ENCODE peak calls at places on chromosomes 6 and 20, in six cellular contexts. V, K, N, X, I and G are unnamed samples.

GRCh38 chr20:24379116-24379927 is 90.1 kb upstream of the SYNDIG1 start:
- DNase-seq in V (no peak), K (peak; percentile 55), N (no peak), X (peak; percentile 2), I (no peak), G (peak; percentile 20)

GRCh38 chr6:34656378-34657036 is 40.1 kb downstream of the ILRUN start:
- DNase-seq in V (peak; percentile 25), K (peak; percentile 82), N (no peak), X (peak; percentile 61), I (peak; percentile 23), G (no peak)

GRCh38 chr20:37397076-37397953 is 51.4 kb downstream of the SRC start:
- DNase-seq in V (no peak), K (peak; percentile 39), N (no peak), X (no peak), I (no peak), G (no peak)

GRCh38 chr6:169890901-169891300 is 139.5 kb downstream of the ERMARD start:
- DNase-seq in V (no peak), K (no peak), N (no peak), X (no peak), I (no peak), G (no peak)

GRCh38 chr6:44831002-44831610 is 443.6 kb downstream of the CDC5L start:
- DNase-seq in V (no peak), K (peak; percentile 49), N (no peak), X (no peak), I (no peak), G (no peak)

GRCh38 chr6:107728564-107728897 is 95.6 kb downstream of the SCML4 start:
- DNase-seq in V (no peak), K (no peak), N (no peak), X (no peak), I (no peak), G (no peak)

GRCh38 chr6:106572875-106573575 is 56.3 kb downstream of the RTN4IP1 start:
- DNase-seq in V (no peak), K (no peak), N (no peak), X (no peak), I (no peak), G (no peak)

GRCh38 chr20:53021934-53022333 is 49.8 kb downstream of the TSHZ2 start:
- DNase-seq in V (peak; percentile 27), K (peak; percentile 79), N (no peak), X (no peak), I (no peak), G (no peak)

GRCh38 chr6:130381459-130382380 is 15.9 kb downstream of the TMEM200A start:
- DNase-seq in V (peak; percentile 67), K (no peak), N (no peak), X (no peak), I (peak; percentile 30), G (no peak)

GRCh38 chr20:50957276-50957675 is 1.1 kb downstream of the DPM1 start:
- DNase-seq in V (no peak), K (no peak), N (no peak), X (no peak), I (no peak), G (no peak)

GRCh38 chr6:38681850-38682249 is 21.1 kb downstream of the GLO1 start:
- DNase-seq in V (no peak), K (no peak), N (no peak), X (no peak), I (no peak), G (no peak)

GRCh38 chr6:146189131-146189530 is 160.3 kb downstream of the GRM1 start:
- DNase-seq in V (no peak), K (no peak), N (no peak), X (no peak), I (no peak), G (no peak)

GRCh38 chr20:45119556-45120266 is 4.6 kb downstream of the WFDC12 start:
- DNase-seq in V (no peak), K (no peak), N (no peak), X (no peak), I (no peak), G (no peak)

GRCh38 chr6:90538651-90539050 is 48.2 kb downstream of the MAP3K7 start:
- DNase-seq in V (no peak), K (no peak), N (no peak), X (no peak), I (no peak), G (no peak)

GRCh38 chr20:916125-916799 is at the start of gene ANGPT4:
- DNase-seq in V (no peak), K (no peak), N (no peak), X (no peak), I (no peak), G (no peak)

GRCh38 chr20:49979030-49979832 is 3.5 kb upstream of the SNAI1 start:
- DNase-seq in V (peak; percentile 63), K (peak; percentile 43), N (no peak), X (no peak), I (peak; percentile 60), G (peak; percentile 35)

GRCh38 chr6:87718662-87719433 is 16.8 kb upstream of the AKIRIN2 start:
- DNase-seq in V (no peak), K (no peak), N (no peak), X (no peak), I (no peak), G (no peak)

GRCh38 chr6:70669133-70669532 is 1.4 kb downstream of the SMAP1 start:
- DNase-seq in V (no peak), K (peak; percentile 11), N (no peak), X (no peak), I (no peak), G (no peak)

GRCh38 chr20:45450097-45450818 is 19.3 kb upstream of the WFDC2 start:
- DNase-seq in V (peak; percentile 51), K (peak; percentile 47), N (no peak), X (no peak), I (no peak), G (no peak)

GRCh38 chr20:6502219-6502618 is 265.3 kb upstream of the BMP2 start:
- DNase-seq in V (no peak), K (peak; percentile 39), N (no peak), X (no peak), I (no peak), G (no peak)

GRCh38 chr6:121748376-121748775 is 312.9 kb downstream of the GJA1 start:
- DNase-seq in V (no peak), K (no peak), N (no peak), X (no peak), I (no peak), G (no peak)

GRCh38 chr6:47475319-47475816 is 2.2 kb upstream of the CD2AP start:
- DNase-seq in V (no peak), K (no peak), N (no peak), X (no peak), I (no peak), G (no peak)

GRCh38 chr20:53831812-53832211 is 238.2 kb upstream of the ZNF217 start:
- DNase-seq in V (no peak), K (no peak), N (no peak), X (no peak), I (no peak), G (no peak)

GRCh38 chr20:2349801-2350200 is 30.9 kb upstream of the TGM6 start:
- DNase-seq in V (no peak), K (peak; percentile 90), N (no peak), X (no peak), I (no peak), G (no peak)

GRCh38 chr6:124986146-124986545 is 23.9 kb downstream of the RNF217 start:
- DNase-seq in V (no peak), K (peak; percentile 56), N (no peak), X (no peak), I (no peak), G (no peak)